ENCODE peak calls at places on chromosomes 4 and X, in nine cellular contexts. One of them, this sample, is unnamed.

GRCh38 chr4:109302366-109303140 is at the start of gene COL25A1:
- DNase-seq in mucosa of descending colon: peak
- DNase-seq in gastrocnemius medialis: no peak
- DNase-seq in GM12865: peak
- DNase-seq in H1: peak
- DNase-seq in IMR-90: peak
- DNase-seq in ovary: peak
- DNase-seq in fibroblast of lung: peak
- DNase-seq in AG04450: no peak
- DNase-seq in this sample: no peak

GRCh38 chrX:77431227-77431626 is 16.0 kb upstream of the FGF16 start:
- DNase-seq in AG04450: no peak
- DNase-seq in fibroblast of lung: peak
- DNase-seq in GM12865: peak
- DNase-seq in ovary: no peak
- DNase-seq in gastrocnemius medialis: peak
- DNase-seq in IMR-90: peak
- DNase-seq in mucosa of descending colon: no peak
- DNase-seq in H1: no peak
- DNase-seq in this sample: no peak

GRCh38 chr4:11376571-11376970 is 52.1 kb downstream of the HS3ST1 start:
- DNase-seq in fibroblast of lung: no peak
- DNase-seq in mucosa of descending colon: no peak
- DNase-seq in gastrocnemius medialis: no peak
- DNase-seq in H1: no peak
- DNase-seq in ovary: no peak
- DNase-seq in GM12865: no peak
- DNase-seq in IMR-90: no peak
- DNase-seq in AG04450: no peak
- DNase-seq in this sample: no peak

GRCh38 chrX:138711399-138712347 is at the start of gene FGF13:
- DNase-seq in fibroblast of lung: peak
- DNase-seq in ovary: peak
- DNase-seq in H1: peak
- DNase-seq in gastrocnemius medialis: no peak
- DNase-seq in GM12865: peak
- DNase-seq in IMR-90: no peak
- DNase-seq in AG04450: no peak
- DNase-seq in mucosa of descending colon: peak
- DNase-seq in this sample: no peak

GRCh38 chr4:60683953-60684352 is 516.2 kb upstream of the ADGRL3 start:
- DNase-seq in mucosa of descending colon: no peak
- DNase-seq in AG04450: peak
- DNase-seq in gastrocnemius medialis: no peak
- DNase-seq in fibroblast of lung: peak
- DNase-seq in GM12865: no peak
- DNase-seq in ovary: no peak
- DNase-seq in IMR-90: peak
- DNase-seq in H1: no peak
- DNase-seq in this sample: peak

GRCh38 chr4:111811661-111812060 is 333.6 kb upstream of the FAM241A start:
- DNase-seq in AG04450: no peak
- DNase-seq in fibroblast of lung: no peak
- DNase-seq in ovary: no peak
- DNase-seq in IMR-90: no peak
- DNase-seq in gastrocnemius medialis: no peak
- DNase-seq in GM12865: no peak
- DNase-seq in H1: no peak
- DNase-seq in mucosa of descending colon: no peak
- DNase-seq in this sample: no peak

GRCh38 chr4:110540606-110541440 is 64.9 kb downstream of the ENPEP start:
- DNase-seq in AG04450: no peak
- DNase-seq in ovary: no peak
- DNase-seq in gastrocnemius medialis: no peak
- DNase-seq in GM12865: no peak
- DNase-seq in H1: no peak
- DNase-seq in mucosa of descending colon: no peak
- DNase-seq in IMR-90: peak
- DNase-seq in fibroblast of lung: peak
- DNase-seq in this sample: peak

GRCh38 chrX:31459361-31459760 is 387.5 kb upstream of the FTHL17 start:
- DNase-seq in H1: no peak
- DNase-seq in fibroblast of lung: peak
- DNase-seq in mucosa of descending colon: no peak
- DNase-seq in AG04450: no peak
- DNase-seq in GM12865: no peak
- DNase-seq in IMR-90: peak
- DNase-seq in gastrocnemius medialis: no peak
- DNase-seq in ovary: no peak
- DNase-seq in this sample: no peak

GRCh38 chrX:13373807-13374187 is 53.9 kb upstream of the ATXN3L start:
- DNase-seq in IMR-90: peak
- DNase-seq in AG04450: no peak
- DNase-seq in H1: no peak
- DNase-seq in mucosa of descending colon: no peak
- DNase-seq in ovary: no peak
- DNase-seq in gastrocnemius medialis: no peak
- DNase-seq in GM12865: no peak
- DNase-seq in fibroblast of lung: peak
- DNase-seq in this sample: peak

GRCh38 chrX:14616301-14616700 is 87.0 kb downstream of the GLRA2 start:
- DNase-seq in GM12865: no peak
- DNase-seq in AG04450: peak
- DNase-seq in fibroblast of lung: peak
- DNase-seq in gastrocnemius medialis: no peak
- DNase-seq in mucosa of descending colon: no peak
- DNase-seq in H1: no peak
- DNase-seq in ovary: no peak
- DNase-seq in IMR-90: peak
- DNase-seq in this sample: no peak

GRCh38 chr4:152500798-152501434 is 35.0 kb downstream of the FBXW7 start:
- DNase-seq in H1: no peak
- DNase-seq in mucosa of descending colon: no peak
- DNase-seq in GM12865: peak
- DNase-seq in ovary: no peak
- DNase-seq in fibroblast of lung: peak
- DNase-seq in AG04450: peak
- DNase-seq in IMR-90: peak
- DNase-seq in gastrocnemius medialis: peak
- DNase-seq in this sample: peak

GRCh38 chrX:12210921-12211320 is 72.6 kb downstream of the FRMPD4 start:
- DNase-seq in ovary: no peak
- DNase-seq in fibroblast of lung: no peak
- DNase-seq in mucosa of descending colon: no peak
- DNase-seq in AG04450: no peak
- DNase-seq in H1: no peak
- DNase-seq in gastrocnemius medialis: no peak
- DNase-seq in GM12865: no peak
- DNase-seq in IMR-90: peak
- DNase-seq in this sample: no peak

GRCh38 chr4:3572363-3572762 is 40.1 kb upstream of the LRPAP1 start:
- DNase-seq in GM12865: no peak
- DNase-seq in mucosa of descending colon: no peak
- DNase-seq in fibroblast of lung: no peak
- DNase-seq in IMR-90: no peak
- DNase-seq in gastrocnemius medialis: no peak
- DNase-seq in ovary: no peak
- DNase-seq in H1: peak
- DNase-seq in AG04450: no peak
- DNase-seq in this sample: no peak

GRCh38 chr4:86326399-86326798 is 33.5 kb downstream of the MAPK10 start:
- DNase-seq in H1: no peak
- DNase-seq in IMR-90: peak
- DNase-seq in mucosa of descending colon: no peak
- DNase-seq in gastrocnemius medialis: no peak
- DNase-seq in GM12865: no peak
- DNase-seq in ovary: no peak
- DNase-seq in AG04450: no peak
- DNase-seq in fibroblast of lung: no peak
- DNase-seq in this sample: no peak

GRCh38 chrX:96002401-96002800 is 682.2 kb upstream of the DIAPH2 start:
- DNase-seq in fibroblast of lung: peak
- DNase-seq in IMR-90: peak
- DNase-seq in ovary: no peak
- DNase-seq in AG04450: peak
- DNase-seq in H1: no peak
- DNase-seq in mucosa of descending colon: no peak
- DNase-seq in GM12865: no peak
- DNase-seq in gastrocnemius medialis: peak
- DNase-seq in this sample: no peak

DNA sequence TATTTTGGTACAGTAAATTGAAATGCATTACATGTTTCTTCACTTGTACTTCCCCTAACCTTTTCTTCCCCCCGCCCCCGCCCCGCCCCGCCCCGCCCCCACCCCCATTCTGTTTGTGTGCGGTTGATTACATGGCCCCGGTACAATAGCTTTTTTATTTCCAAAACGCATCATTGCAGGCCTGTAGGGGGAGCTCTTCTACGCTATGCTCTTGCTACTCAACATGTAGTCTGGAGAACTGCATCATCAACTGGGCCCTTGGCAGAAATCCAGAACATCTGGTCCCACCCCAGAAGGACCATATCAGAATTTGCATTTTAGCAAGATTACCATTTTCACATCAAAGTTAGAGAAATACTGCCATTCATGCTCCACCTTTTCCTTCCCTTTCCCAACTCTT is 333.3 kb upstream of the DDX53 start:
- DNase-seq in mucosa of descending colon: no peak
- DNase-seq in GM12865: peak
- DNase-seq in fibroblast of lung: peak
- DNase-seq in ovary: no peak
- DNase-seq in AG04450: no peak
- DNase-seq in H1: peak
- DNase-seq in gastrocnemius medialis: no peak
- DNase-seq in IMR-90: peak
- DNase-seq in this sample: no peak
- TF ChIP-seq CTCF in mucosa of descending colon: no peak
- TF ChIP-seq CTCF in GM12865: peak
- TF ChIP-seq CTCF in fibroblast of lung: no peak
- TF ChIP-seq CTCF in ovary: no peak
- TF ChIP-seq CTCF in AG04450: peak
- TF ChIP-seq CTCF in H1: peak
- TF ChIP-seq CTCF in gastrocnemius medialis: no peak
- TF ChIP-seq CTCF in IMR-90: peak
- TF ChIP-seq CTCF in this sample: no peak

DNA sequence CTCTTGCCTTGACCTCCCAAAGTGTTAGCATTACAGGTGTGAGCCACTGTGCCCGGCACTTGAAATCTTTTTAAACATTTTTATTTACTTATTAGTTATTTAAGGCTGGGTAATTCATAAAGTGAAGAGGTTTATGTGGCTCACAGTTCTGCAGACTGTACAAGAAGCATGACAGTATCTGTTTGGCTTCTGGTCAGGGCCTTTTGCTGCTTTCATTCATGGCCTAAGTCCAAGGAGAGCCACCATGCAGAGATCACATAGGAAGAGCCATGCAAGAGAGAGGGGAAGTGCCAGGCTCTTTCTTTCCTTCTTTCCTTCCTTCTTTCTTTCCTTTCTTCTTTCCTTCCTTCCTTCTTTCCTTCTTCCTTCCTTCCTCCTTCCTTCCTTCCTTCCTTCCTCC is 10.2 kb upstream of the GPKOW start:
- DNase-seq in AG04450: no peak
- DNase-seq in H1: no peak
- DNase-seq in mucosa of descending colon: no peak
- DNase-seq in IMR-90: no peak
- DNase-seq in GM12865: no peak
- DNase-seq in gastrocnemius medialis: no peak
- DNase-seq in ovary: no peak
- DNase-seq in fibroblast of lung: no peak
- DNase-seq in this sample: no peak
- H3K4me3 ChIP-seq in AG04450: no peak
- H3K4me3 ChIP-seq in H1: no peak
- H3K4me3 ChIP-seq in mucosa of descending colon: no peak
- H3K4me3 ChIP-seq in IMR-90: no peak
- H3K4me3 ChIP-seq in GM12865: no peak
- H3K4me3 ChIP-seq in gastrocnemius medialis: no peak
- H3K4me3 ChIP-seq in ovary: no peak
- H3K4me3 ChIP-seq in fibroblast of lung: no peak
- H3K4me3 ChIP-seq in this sample: no peak

DNA sequence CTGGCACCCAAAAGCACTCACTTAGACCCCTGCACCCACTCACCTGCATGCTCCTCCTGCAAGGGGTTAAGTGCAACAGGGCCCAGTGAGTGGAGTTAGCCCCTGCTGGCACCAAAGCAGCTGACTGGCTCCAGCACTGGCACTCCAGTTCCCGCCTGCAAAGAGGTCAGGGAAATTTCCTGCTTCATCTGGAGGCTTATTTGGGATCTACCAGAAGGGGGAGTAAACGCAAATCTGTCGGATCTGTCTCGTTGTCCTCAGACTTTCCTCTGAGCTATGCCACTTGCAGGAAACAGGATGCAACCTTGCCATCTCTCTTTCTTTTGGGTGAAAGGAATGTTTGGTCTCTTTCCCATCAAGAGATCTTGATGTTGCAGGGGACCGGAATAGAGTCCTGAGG is 435.6 kb downstream of the PCDH10 start:
- DNase-seq in fibroblast of lung: no peak
- DNase-seq in IMR-90: no peak
- DNase-seq in ovary: no peak
- DNase-seq in mucosa of descending colon: no peak
- DNase-seq in H1: peak
- DNase-seq in GM12865: no peak
- DNase-seq in AG04450: no peak
- DNase-seq in gastrocnemius medialis: no peak
- DNase-seq in this sample: no peak
- TF ChIP-seq CTCF in fibroblast of lung: no peak
- TF ChIP-seq CTCF in IMR-90: no peak
- TF ChIP-seq CTCF in ovary: no peak
- TF ChIP-seq CTCF in mucosa of descending colon: no peak
- TF ChIP-seq CTCF in H1: peak
- TF ChIP-seq CTCF in GM12865: no peak
- TF ChIP-seq CTCF in AG04450: peak
- TF ChIP-seq CTCF in gastrocnemius medialis: no peak
- TF ChIP-seq CTCF in this sample: no peak

DNA sequence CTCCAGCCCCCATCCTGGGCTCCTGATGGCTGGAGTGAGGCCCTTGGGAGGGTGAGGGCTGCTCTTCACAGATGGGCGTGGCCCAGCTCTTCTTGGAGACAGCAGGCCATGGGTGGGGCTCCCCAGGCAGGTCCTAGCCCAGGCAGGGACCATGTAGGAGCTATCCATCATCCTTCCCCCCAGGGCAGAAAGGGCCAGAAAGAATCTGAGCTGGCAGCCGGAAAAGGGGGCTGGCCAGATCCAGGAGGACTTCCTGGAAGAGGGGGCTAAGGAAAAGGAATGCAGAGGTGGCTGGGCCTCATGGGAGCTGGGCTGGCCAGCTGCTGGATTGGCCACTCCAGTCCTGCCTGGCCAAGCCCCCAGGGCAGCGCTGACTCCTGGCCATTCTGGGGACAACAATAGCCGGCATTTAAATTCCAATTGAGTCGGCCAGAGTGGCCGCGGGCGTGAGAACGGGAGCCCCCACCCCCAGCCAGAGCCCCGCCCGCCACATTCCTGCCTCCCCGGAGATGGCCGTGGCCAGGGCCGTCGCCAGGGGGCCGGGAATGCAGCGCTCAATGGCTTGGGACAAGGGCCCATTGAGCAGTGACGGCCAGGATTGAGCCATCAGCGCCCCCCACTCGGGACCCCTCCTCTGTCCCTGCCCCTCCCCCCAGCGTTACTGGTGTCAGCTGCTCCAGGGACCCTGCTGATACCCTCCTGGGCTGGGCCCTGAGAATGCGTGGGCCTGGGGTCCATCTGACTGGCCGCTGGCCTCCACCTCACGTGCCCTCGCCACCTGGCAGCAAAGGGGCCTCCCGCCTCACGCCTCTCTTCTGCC is 15.1 kb upstream of the FGFR3 start:
- DNase-seq in mucosa of descending colon: no peak
- DNase-seq in gastrocnemius medialis: no peak
- DNase-seq in GM12865: no peak
- DNase-seq in fibroblast of lung: no peak
- DNase-seq in AG04450: no peak
- DNase-seq in IMR-90: no peak
- DNase-seq in ovary: no peak
- DNase-seq in H1: peak
- DNase-seq in this sample: no peak
- H3K4me3 ChIP-seq in mucosa of descending colon: no peak
- H3K4me3 ChIP-seq in gastrocnemius medialis: no peak
- H3K4me3 ChIP-seq in GM12865: no peak
- H3K4me3 ChIP-seq in fibroblast of lung: no peak
- H3K4me3 ChIP-seq in AG04450: no peak
- H3K4me3 ChIP-seq in IMR-90: no peak
- H3K4me3 ChIP-seq in ovary: no peak
- H3K4me3 ChIP-seq in H1: peak
- H3K4me3 ChIP-seq in this sample: no peak

This sample was measured in AG04449.